ENCODE peak calls at places on chromosomes 2 and 18, in eight cellular contexts. D is activated gamma-delta T cell, C is AG09309, Y is hypothalamus, B is GM12864, E is NCI-H1092, V is GM10248, Z is foreskin melanocyte. O is an unnamed sample.

GRCh38 chr2:226338825-226339224 is 460.8 kb downstream of the IRS1 start:
- DNase-seq in B (no peak), V (no peak), C (no peak), Y (no peak), Z (no peak), E (no peak), D (no peak), O (no peak)

GRCh38 chr2:233059547-233059796 is 670 bp upstream of the INPP5D start:
- DNase-seq in Z (no peak), V (no peak), C (no peak), E (no peak), D (no peak), Y (no peak), B (no peak), O (no peak)

GRCh38 chr18:35282353-35282752 is 7.7 kb downstream of the ZSCAN30 start:
- DNase-seq in C (peak), Y (no peak), B (no peak), D (no peak), E (no peak), Z (peak), V (no peak), O (no peak)

GRCh38 chr2:206045251-206045650 is 40.7 kb downstream of the INO80D start:
- DNase-seq in Z (no peak), V (no peak), B (no peak), D (no peak), C (no peak), E (no peak), Y (no peak), O (no peak)

GRCh38 chr18:5977022-5977421 is 81.7 kb upstream of the TMEM200C start:
- DNase-seq in Z (no peak), V (no peak), C (no peak), Y (no peak), D (no peak), B (no peak), E (no peak), O (no peak)

GRCh38 chr2:108139521-108139920 is 100.2 kb upstream of the SULT1C3 start:
- DNase-seq in C (no peak), D (no peak), Y (no peak), V (no peak), Z (no peak), B (no peak), E (no peak), O (no peak)

GRCh38 chr18:59056706-59057492 is 82.8 kb upstream of the SEC11C start:
- DNase-seq in Z (peak), Y (no peak), E (peak), V (peak), C (no peak), D (no peak), B (peak), O (peak)

GRCh38 chr18:55088000-55088401 is 128.7 kb upstream of the CCDC68 start:
- DNase-seq in D (no peak), Z (no peak), B (no peak), C (no peak), Y (no peak), V (no peak), E (no peak), O (no peak)

GRCh38 chr18:79941473-79942119 is 9.9 kb downstream of the SLC66A2 start:
- DNase-seq in Z (no peak), D (no peak), Y (no peak), B (no peak), E (no peak), V (no peak), C (no peak), O (no peak)

GRCh38 chr2:217797661-217798069 is 205.1 kb downstream of the TNS1 start:
- DNase-seq in B (no peak), E (peak), Z (no peak), V (no peak), C (no peak), Y (no peak), D (no peak), O (peak)

GRCh38 chr2:58553937-58554336 is 312.8 kb upstream of the FANCL start:
- DNase-seq in Z (no peak), V (no peak), B (no peak), D (no peak), C (no peak), Y (no peak), E (no peak), O (no peak)

GRCh38 chr2:226796012-226796839 is 3.4 kb downstream of the IRS1 start:
- DNase-seq in C (no peak), E (no peak), B (no peak), V (no peak), Z (no peak), Y (peak), D (no peak), O (no peak)

GRCh38 chr2:120736202-120736954 is 710 bp downstream of the GLI2 start:
- DNase-seq in C (no peak), Y (no peak), V (no peak), E (no peak), Z (no peak), D (no peak), B (no peak), O (no peak)

GRCh38 chr2:166464187-166464586 is 29.9 kb downstream of the SCN7A start:
- DNase-seq in Z (no peak), C (no peak), E (no peak), V (no peak), B (no peak), Y (no peak), D (no peak), O (no peak)

GRCh38 chr18:73733376-73733775 is 414.3 kb downstream of the FBXO15 start:
- DNase-seq in Y (no peak), E (no peak), B (no peak), V (no peak), D (no peak), Z (no peak), C (no peak), O (no peak)

GRCh38 chr2:205077159-205077558 is 531.9 kb downstream of the PARD3B start:
- DNase-seq in V (no peak), B (no peak), Y (no peak), E (no peak), D (no peak), Z (peak), C (no peak), O (no peak)